ENCODE peak calls at places on chromosome 14, in eight cellular contexts. B is effector memory CD4-positive, alpha-beta T cell; K is upper lobe of right lung; C is kidney epithelial cell; W is K562; M is left lung; Q is BE2C; H is heart right ventricle. V is an unnamed sample.

GRCh38 chr14:94042433-94043091 is 16.4 kb downstream of the OTUB2 start:
- DNase-seq in B (no peak), K (peak; percentile 67), Q (no peak), C (no peak), M (no peak), W (no peak), H (no peak), V (no peak)

GRCh38 chr14:104870368-104871144 is 5.5 kb downstream of the CEP170B start:
- DNase-seq in Q (peak; percentile 76), H (no peak), B (no peak), C (no peak), K (peak; percentile 69), M (peak; percentile 68), W (peak; percentile 36), V (no peak)

GRCh38 chr14:22118894-22119477 is 445.4 kb upstream of the OR4E1 start:
- DNase-seq in C (no peak), K (no peak), W (no peak), M (no peak), B (no peak), H (no peak), Q (no peak), V (no peak)

GRCh38 chr14:104642540-104642868 is 37.9 kb upstream of the TMEM179 start:
- DNase-seq in K (peak; percentile 63), B (no peak), C (no peak), W (no peak), Q (no peak), H (no peak), M (no peak), V (no peak)

GRCh38 chr14:86013663-86014062 is 483.7 kb downstream of the FLRT2 start:
- DNase-seq in H (no peak), C (no peak), M (no peak), W (no peak), Q (no peak), K (no peak), B (no peak), V (no peak)

GRCh38 chr14:74804219-74804825 is 41.2 kb downstream of the YLPM1 start:
- DNase-seq in M (no peak), B (no peak), K (no peak), C (no peak), H (no peak), Q (peak; percentile 23), W (peak; percentile 45), V (peak; percentile 24)

GRCh38 chr14:28766505-28767238 is at the start of gene FOXG1:
- DNase-seq in C (no peak), K (no peak), H (no peak), Q (no peak), B (no peak), M (no peak), W (peak; percentile 79), V (no peak)

GRCh38 chr14:70934502-70935134 is 27.4 kb downstream of the PCNX1 start:
- DNase-seq in C (no peak), Q (no peak), K (no peak), B (no peak), M (no peak), H (no peak), W (no peak), V (no peak)

GRCh38 chr14:25351269-25351668 is 301.3 kb upstream of the STXBP6 start:
- DNase-seq in Q (no peak), W (no peak), H (no peak), B (no peak), K (no peak), M (no peak), C (no peak), V (no peak)

GRCh38 chr14:104346608-104347007 is 208.2 kb downstream of the KIF26A start:
- DNase-seq in W (no peak), M (no peak), B (no peak), H (no peak), K (no peak), Q (no peak), C (no peak), V (no peak)

GRCh38 chr14:93543766-93544165 is 113.0 kb downstream of the UNC79 start:
- DNase-seq in K (no peak), C (no peak), W (peak; percentile 10), H (no peak), M (no peak), Q (no peak), B (no peak), V (no peak)

GRCh38 chr14:59464651-59465569 is at the start of gene GPR135:
- DNase-seq in B (peak; percentile 49), M (peak; percentile 92), W (no peak), H (peak; percentile 56), Q (peak; percentile 78), K (peak; percentile 83), C (no peak), V (no peak)

GRCh38 chr14:31428011-31428410 is 7.7 kb upstream of the HEATR5A start:
- DNase-seq in B (no peak), M (no peak), Q (peak; percentile 21), C (no peak), K (no peak), W (no peak), H (no peak), V (no peak)

GRCh38 chr14:99287269-99287942 is 15.4 kb upstream of the BCL11B start:
- DNase-seq in M (no peak), Q (no peak), B (no peak), C (no peak), H (no peak), K (no peak), W (no peak), V (no peak)

GRCh38 chr14:76282581-76282980 is 93.4 kb upstream of the ESRRB start:
- DNase-seq in W (no peak), Q (no peak), K (no peak), H (no peak), C (no peak), M (no peak), B (no peak), V (no peak)

GRCh38 chr14:80049055-80049454 is 162.2 kb downstream of the DIO2 start:
- DNase-seq in H (no peak), M (no peak), C (no peak), W (no peak), B (no peak), K (no peak), Q (no peak), V (no peak)

GRCh38 chr14:23577004-23577681 is 1.4 kb downstream of the JPH4 start:
- DNase-seq in M (peak; percentile 81), H (no peak), K (no peak), W (no peak), C (no peak), Q (peak; percentile 54), B (no peak), V (no peak)

GRCh38 chr14:64463198-64463597 is 2.1 kb upstream of the AKAP5 start:
- DNase-seq in W (no peak), Q (no peak), K (no peak), H (no peak), C (no peak), B (no peak), M (no peak), V (no peak)

GRCh38 chr14:95256776-95257060 is 63.0 kb downstream of the CLMN start:
- DNase-seq in H (no peak), B (no peak), K (no peak), M (no peak), C (no peak), W (no peak), Q (no peak), V (no peak)
- H3K36me3 ChIP-seq in H (no peaks in the 10 kb centered on the region), B (no peaks in the 10 kb centered on the region), K (no peaks in the 10 kb centered on the region), M (no peaks in the 10 kb centered on the region), C (no peaks in the 10 kb centered on the region), W (no peaks in the 10 kb centered on the region), Q (no peaks in the 10 kb centered on the region), V (no peaks in the 10 kb centered on the region)

GRCh38 chr14:95465936-95466335 is 50.5 kb downstream of the SYNE3 start:
- DNase-seq in H (no peak), B (no peak), M (no peak), W (no peak), Q (no peak), K (no peak), C (no peak), V (no peak)
- H3K36me3 ChIP-seq in H (no peaks in the 10 kb centered on the region), B (peaks cover 40% of the 10 kb centered on the region), M (peaks cover 93% of the 10 kb centered on the region), W (no peaks in the 10 kb centered on the region), Q (no peaks in the 10 kb centered on the region), K (peaks cover 27% of the 10 kb centered on the region), C (no peaks in the 10 kb centered on the region), V (no peaks in the 10 kb centered on the region)

DNA sequence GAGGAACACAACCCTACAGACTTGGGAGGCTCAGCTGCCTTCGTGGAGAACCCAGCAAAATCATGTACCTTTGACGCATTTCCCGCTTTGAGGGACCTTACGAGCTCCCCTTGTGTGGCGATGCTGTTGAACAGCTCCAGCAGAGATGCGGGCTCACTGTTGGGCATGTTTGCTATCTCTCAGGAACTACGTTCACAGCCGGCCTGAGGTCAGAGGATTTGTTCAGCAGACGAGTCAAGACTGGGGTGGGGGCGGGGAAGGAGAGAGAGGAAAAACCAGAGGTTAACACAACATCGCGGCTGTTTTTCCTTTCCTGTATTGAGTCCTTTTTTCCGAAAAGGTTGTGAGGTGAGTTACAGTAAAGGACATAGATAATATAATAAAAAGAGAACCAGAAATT is 45.9 kb downstream of the SLC25A47 start:
- DNase-seq in K (no peak), M (no peak), B (no peak), Q (no peak), H (peak; percentile 25), C (no peak), W (no peak), V (no peak)
- H3K36me3 ChIP-seq in K (peaks cover 55% of the 10 kb centered on the region), M (peaks cover 60% of the 10 kb centered on the region), B (peaks cover 28% of the 10 kb centered on the region), Q (peaks cover 4% of the 10 kb centered on the region), H (peaks cover 38% of the 10 kb centered on the region), C (peaks cover 1% of the 10 kb centered on the region), W (peaks cover 77% of the 10 kb centered on the region), V (no peaks in the 10 kb centered on the region)

GRCh38 chr14:100728962-100729361 is 2.3 kb downstream of the DLK1 start:
- DNase-seq in M (no peak), Q (no peak), C (no peak), B (no peak), K (no peak), W (no peak), H (no peak), V (no peak)
- H3K36me3 ChIP-seq in M (no peaks in the 10 kb centered on the region), Q (peaks cover 48% of the 10 kb centered on the region), C (no peaks in the 10 kb centered on the region), B (no peaks in the 10 kb centered on the region), K (no peaks in the 10 kb centered on the region), W (no peaks in the 10 kb centered on the region), H (no peaks in the 10 kb centered on the region), V (no peaks in the 10 kb centered on the region)